ENCODE peak calls at places on chromosomes 6 and 20, in four cellular contexts. M is ovary, D is transverse colon, Q is sigmoid colon. L is an unnamed sample.

GRCh38 chr6:63543982-63544381 is 28.3 kb upstream of the LOC128125822 start:
- DNase-seq in M (no peak), D (no peak), Q (no peak), L (no peak)

GRCh38 chr20:44075191-44075949 is 111.6 kb downstream of the JPH2 start:
- DNase-seq in M (peak), D (no peak), Q (no peak), L (peak)

GRCh38 chr20:37394543-37395410 is 48.8 kb downstream of the SRC start:
- DNase-seq in M (no peak), D (no peak), Q (no peak), L (no peak)

GRCh38 chr20:51338692-51339440 is 203.7 kb downstream of the NFATC2 start:
- DNase-seq in M (no peak), D (no peak), Q (no peak), L (no peak)

GRCh38 chr20:19628570-19629134 is 129.4 kb upstream of the RIN2 start:
- DNase-seq in M (no peak), D (peak), Q (no peak), L (no peak)

GRCh38 chr6:152636675-152637421 is at the start of gene SYNE1:
- DNase-seq in M (peak), D (no peak), Q (peak), L (no peak)

GRCh38 chr6:127518710-127519468 is at the start of gene MTCL3:
- DNase-seq in M (no peak), D (no peak), Q (no peak), L (no peak)

GRCh38 chr6:144285798-144286502 is 815 bp downstream of the UTRN start:
- DNase-seq in M (peak), D (peak), Q (peak), L (peak)

GRCh38 chr6:133262804-133263203 is 21.6 kb downstream of the EYA4 start:
- DNase-seq in M (no peak), D (no peak), Q (no peak), L (no peak)

GRCh38 chr6:32982084-32982701 is 13.8 kb downstream of the BRD2 start:
- DNase-seq in M (no peak), D (no peak), Q (no peak), L (no peak)

GRCh38 chr20:53736757-53737403 is 143.2 kb upstream of the ZNF217 start:
- DNase-seq in M (no peak), D (no peak), Q (no peak), L (no peak)

GRCh38 chr6:27617046-27617687 is 144.3 kb upstream of the ZNF184 start:
- DNase-seq in M (no peak), D (no peak), Q (no peak), L (no peak)

GRCh38 chr20:10131612-10132345 is 86.9 kb upstream of the SNAP25 start:
- DNase-seq in M (peak), D (peak), Q (peak), L (no peak)

GRCh38 chr6:44898296-44898930 is 429.7 kb upstream of the RUNX2 start:
- DNase-seq in M (no peak), D (no peak), Q (no peak), L (no peak)

GRCh38 chr20:34074101-34074760 is 37.8 kb downstream of the EIF2S2 start:
- DNase-seq in M (no peak), D (no peak), Q (peak), L (no peak)

GRCh38 chr6:102619585-102619984 is 1226.1 kb downstream of the GRIK2 start:
- DNase-seq in M (no peak), D (no peak), Q (no peak), L (no peak)

GRCh38 chr6:2866183-2866846 is 24.7 kb upstream of the SERPINB1 start:
- DNase-seq in M (no peak), D (no peak), Q (no peak), L (no peak)

GRCh38 chr6:150343434-150343833 is 25.4 kb upstream of the IYD start:
- DNase-seq in M (no peak), D (no peak), Q (no peak), L (no peak)

GRCh38 chr6:116266803-116267202 is 12.9 kb downstream of the TSPYL1 start:
- DNase-seq in M (no peak), D (no peak), Q (no peak), L (no peak)

GRCh38 chr6:109441069-109441816 is 719 bp downstream of the SMPD2 start:
- DNase-seq in M (peak), D (peak), Q (peak), L (no peak)

DNA sequence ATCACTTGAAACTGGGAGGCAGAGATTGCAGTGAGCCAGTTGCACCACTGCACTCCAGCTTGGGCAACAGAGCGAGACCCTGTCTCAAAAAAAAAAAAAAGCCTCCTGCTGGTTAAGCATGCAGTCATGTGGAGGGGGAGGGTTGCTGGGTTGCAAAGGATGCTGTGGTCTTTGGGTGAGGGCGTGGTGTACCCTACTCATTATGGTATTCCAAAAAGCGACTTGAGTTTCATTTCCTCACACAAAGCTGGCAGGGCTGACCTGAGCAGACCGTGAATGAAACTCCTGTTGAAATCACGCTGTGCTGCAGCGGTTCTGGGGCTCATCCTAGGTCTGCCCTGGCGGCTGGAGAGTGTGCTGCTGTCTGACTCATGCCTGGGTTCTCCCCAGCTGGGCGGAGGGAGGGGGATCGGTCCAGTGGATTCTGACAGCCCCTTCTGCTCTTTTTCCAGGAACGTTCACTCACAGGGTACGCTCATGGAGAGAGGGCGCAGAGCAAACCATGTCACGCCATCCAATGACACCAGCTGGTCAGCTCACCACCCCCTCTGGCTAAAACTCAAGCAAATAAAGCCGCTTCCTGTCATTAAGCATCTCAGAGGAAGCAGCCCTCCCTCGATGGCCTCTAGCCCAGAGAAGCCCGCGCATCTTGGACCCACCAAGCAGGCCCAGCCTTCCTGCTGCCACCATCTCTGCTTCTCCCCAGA is 166.2 kb downstream of the SCML4 start:
- DNase-seq in M (no peak), D (peak), Q (peak), L (no peak)
- H3K27ac ChIP-seq in M (no peak), D (peak), Q (peak), L (peak)

GRCh38 chr6:39941820-39942219 is 7.6 kb upstream of the MOCS1 start:
- DNase-seq in M (no peak), D (no peak), Q (no peak), L (peak)
- H3K27ac ChIP-seq in M (no peak), D (no peak), Q (no peak), L (no peak)

GRCh38 chr20:42219005-42219404 is 600.8 kb upstream of the CHD6 start:
- DNase-seq in M (no peak), D (no peak), Q (no peak), L (no peak)

GRCh38 chr20:42218566-42218965 is 600.4 kb upstream of the CHD6 start:
- DNase-seq in M (no peak), D (no peak), Q (no peak), L (no peak)
- H3K27ac ChIP-seq in M (no peak), D (no peak), Q (no peak), L (no peak)

GRCh38 chr20:32191873-32192272 is 15.7 kb downstream of the PLAGL2 start:
- DNase-seq in M (no peak), D (no peak), Q (no peak), L (no peak)
- H3K27ac ChIP-seq in M (no peak), D (no peak), Q (no peak), L (no peak)

GRCh38 chr20:39800111-39800510 is 838.0 kb downstream of the DHX35 start:
- DNase-seq in M (no peak), D (no peak), Q (no peak), L (no peak)
- H3K27ac ChIP-seq in M (no peak), D (peak), Q (peak), L (no peak)

GRCh38 chr20:56345911-56346310 is 12.9 kb upstream of the FAM210B start:
- DNase-seq in M (no peak), D (no peak), Q (no peak), L (no peak)

GRCh38 chr20:56348306-56348695 is 10.5 kb upstream of the FAM210B start:
- DNase-seq in M (no peak), D (no peak), Q (no peak), L (no peak)

GRCh38 chr20:56350842-56351241 is 7.9 kb upstream of the FAM210B start:
- DNase-seq in M (no peak), D (no peak), Q (no peak), L (no peak)

GRCh38 chr20:56348746-56349145 is 10.0 kb upstream of the FAM210B start:
- DNase-seq in M (no peak), D (no peak), Q (no peak), L (no peak)

GRCh38 chr20:56347628-56348305 is 11.0 kb upstream of the FAM210B start:
- DNase-seq in M (no peak), D (no peak), Q (no peak), L (no peak)
- H3K27ac ChIP-seq in M (no peak), D (no peak), Q (no peak), L (no peak)

DNA sequence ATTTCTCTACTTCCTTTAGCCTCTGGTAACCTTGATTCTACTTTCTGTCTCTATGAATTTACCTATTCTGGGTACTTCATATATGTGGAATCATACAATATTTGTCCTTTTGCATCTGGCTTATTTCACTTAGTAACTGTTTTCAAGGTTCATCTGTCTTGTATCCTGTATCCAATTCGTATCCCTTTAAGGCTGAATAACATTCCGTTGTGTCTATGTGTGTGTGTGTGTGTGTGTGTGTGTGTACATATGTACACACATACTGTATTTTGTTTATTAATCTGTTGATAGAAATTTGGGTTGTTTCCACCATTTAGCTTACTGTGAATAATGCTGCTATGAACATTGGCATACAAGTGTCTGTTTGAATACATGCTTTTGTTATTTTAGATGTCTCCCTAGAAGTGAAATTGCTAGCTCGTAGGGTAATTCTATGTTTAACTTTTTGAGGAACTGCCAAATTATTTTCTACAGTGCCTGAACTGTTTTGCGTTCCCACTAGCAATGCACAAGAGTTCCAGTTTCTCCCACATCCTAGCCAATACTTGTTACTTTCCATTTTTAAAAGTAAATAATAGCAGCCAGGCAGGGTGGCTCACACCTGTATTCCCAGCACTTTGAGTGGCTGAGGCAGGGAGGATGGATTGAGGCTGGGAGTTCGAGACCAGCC is 17.7 kb downstream of the SENP6 start:
- DNase-seq in M (no peak), D (no peak), Q (no peak), L (no peak)
- H3K27ac ChIP-seq in M (no peak), D (peak), Q (peak), L (peak)

GRCh38 chr20:62958388-62959100 is 6.0 kb downstream of the SLC17A9 start:
- DNase-seq in M (no peak), D (no peak), Q (no peak), L (no peak)
- H3K27ac ChIP-seq in M (no peak), D (no peak), Q (no peak), L (no peak)

DNA sequence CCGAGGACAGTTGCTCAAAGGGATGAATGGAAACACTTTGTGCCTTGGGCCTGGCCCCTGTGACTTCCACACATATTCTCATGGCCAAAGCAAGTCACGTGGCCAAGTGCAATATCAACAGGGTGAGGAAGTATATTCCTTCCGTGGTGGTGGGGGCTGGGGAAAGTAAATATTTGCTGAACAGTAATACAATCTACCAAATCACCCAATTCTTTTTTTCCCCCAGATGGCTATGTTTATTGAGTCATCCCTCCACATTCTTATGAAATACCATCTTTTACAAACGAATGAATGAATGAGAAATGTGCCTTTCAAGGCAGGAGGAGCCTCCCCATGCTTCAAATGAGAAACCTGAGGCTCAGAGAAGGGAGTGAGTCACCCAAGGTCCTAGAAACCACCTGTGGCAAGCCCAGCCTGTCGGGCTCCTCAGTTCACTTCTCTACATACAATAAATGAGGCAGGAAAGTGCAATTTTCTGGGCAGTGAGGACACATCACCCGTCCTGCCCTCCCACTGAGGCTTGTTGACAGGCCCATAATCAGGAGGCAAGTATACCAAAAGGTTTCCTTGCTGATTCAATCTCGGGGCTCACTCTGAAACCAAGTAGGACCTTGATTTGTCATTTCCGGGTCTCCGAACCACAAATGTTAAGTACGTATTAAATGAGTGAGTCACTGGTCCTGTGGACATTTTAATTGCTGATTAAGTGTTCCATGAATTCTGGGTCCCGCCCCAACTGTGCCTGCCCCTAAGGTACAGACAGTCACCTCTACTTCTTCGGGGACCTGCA is 25.3 kb upstream of the TOP1 start:
- DNase-seq in M (no peak), D (peak), Q (peak), L (no peak)
- H3K27ac ChIP-seq in M (no peak), D (peak), Q (peak), L (peak)

L was measured in coronary artery.